ENCODE peak calls at places on chromosomes 6 and 20, in five cellular contexts. O is astrocyte of the spinal cord, H is breast epithelium, Q is T-helper 1 cell, E is SHP77. T is an unnamed sample.

GRCh38 chr6:29790626-29791025 is 37.0 kb upstream of the HLA-G start:
- DNase-seq in O (no peak), H (peak), Q (no peak), E (no peak), T (no peak)

GRCh38 chr6:55925292-55925691 is 49.9 kb upstream of the BMP5 start:
- DNase-seq in O (peak), H (no peak), Q (no peak), E (no peak), T (no peak)

GRCh38 chr6:159608961-159609673 is 83.9 kb downstream of the SOD2 start:
- DNase-seq in O (peak), H (no peak), Q (no peak), E (no peak), T (no peak)

GRCh38 chr6:117423754-117424153 is 2.0 kb downstream of the ROS1 start:
- DNase-seq in O (no peak), H (no peak), Q (no peak), E (no peak), T (no peak)

GRCh38 chr6:143721642-143722041 is 43.9 kb downstream of the PHACTR2 start:
- DNase-seq in O (no peak), H (no peak), Q (no peak), E (no peak), T (no peak)

GRCh38 chr6:44115866-44116265 is 11.4 kb downstream of the MRPL14 start:
- DNase-seq in O (peak), H (peak), Q (no peak), E (no peak), T (no peak)

GRCh38 chr20:14312001-14312400 is 25.4 kb downstream of the FLRT3 start:
- DNase-seq in O (no peak), H (no peak), Q (no peak), E (no peak), T (no peak)

GRCh38 chr6:110590821-110591351 is 114.5 kb upstream of the SLC22A16 start:
- DNase-seq in O (peak), H (no peak), Q (no peak), E (no peak), T (no peak)

GRCh38 chr6:128979061-128979460 is 96.1 kb downstream of the LAMA2 start:
- DNase-seq in O (no peak), H (no peak), Q (no peak), E (no peak), T (no peak)

GRCh38 chr6:137145421-137145820 is 28.0 kb downstream of the IL22RA2 start:
- DNase-seq in O (no peak), H (no peak), Q (no peak), E (no peak), T (no peak)

GRCh38 chr6:44453146-44453545 is 65.6 kb downstream of the CDC5L start:
- DNase-seq in O (no peak), H (no peak), Q (no peak), E (no peak), T (no peak)

GRCh38 chr20:35240914-35241293 is 14.4 kb downstream of the MMP24 start:
- DNase-seq in O (no peak), H (no peak), Q (no peak), E (no peak), T (no peak)

GRCh38 chr6:162313922-162314660 is 413.5 kb downstream of the PRKN start:
- DNase-seq in O (peak), H (no peak), Q (no peak), E (no peak), T (no peak)

GRCh38 chr6:119436583-119436982 is 87.0 kb upstream of the MAN1A1 start:
- DNase-seq in O (no peak), H (no peak), Q (no peak), E (no peak), T (no peak)

GRCh38 chr6:144756469-144756868 is 471.3 kb downstream of the UTRN start:
- DNase-seq in O (no peak), H (no peak), Q (no peak), E (no peak), T (no peak)